ENCODE peak calls at places on chromosomes 13 and 19, in nine cellular contexts. F, L, R, W, C, B, Q, S and N are unnamed samples.

GRCh38 chr13:28356506-28357064 is 138.3 kb downstream of the FLT1 start:
- DNase-seq in F (no peak), L (no peak), R (no peak), W (no peak), C (no peak), B (no peak), Q (no peak), S (no peak), N (no peak)

GRCh38 chr13:94674609-94675348 is 37.6 kb downstream of the SOX21 start:
- DNase-seq in F (peak), L (peak), R (no peak), W (peak), C (no peak), B (peak), Q (peak), S (no peak), N (peak)

GRCh38 chr13:43608400-43609137 is 178.2 kb downstream of the ENOX1 start:
- DNase-seq in F (no peak), L (no peak), R (no peak), W (no peak), C (no peak), B (no peak), Q (no peak), S (no peak), N (no peak)

GRCh38 chr13:79432992-79433391 is 26.9 kb upstream of the RBM26 start:
- DNase-seq in F (no peak), L (no peak), R (peak), W (no peak), C (no peak), B (no peak), Q (no peak), S (no peak), N (no peak)

GRCh38 chr13:108561152-108561551 is 68.3 kb upstream of the MYO16 start:
- DNase-seq in F (no peak), L (no peak), R (no peak), W (no peak), C (no peak), B (peak), Q (no peak), S (no peak), N (no peak)

GRCh38 chr19:45497791-45498190 is 452 bp upstream of the PPM1N start:
- DNase-seq in F (peak), L (no peak), R (no peak), W (no peak), C (no peak), B (no peak), Q (no peak), S (no peak), N (no peak)

GRCh38 chr19:13797058-13797440 is 1.8 kb downstream of the ZSWIM4 start:
- DNase-seq in F (no peak), L (no peak), R (no peak), W (no peak), C (no peak), B (no peak), Q (no peak), S (no peak), N (no peak)

GRCh38 chr19:6632002-6632621 is 37.8 kb downstream of the TNFSF14 start:
- DNase-seq in F (peak), L (peak), R (no peak), W (peak), C (no peak), B (peak), Q (peak), S (no peak), N (peak)

GRCh38 chr19:11680689-11681302 is 58.0 kb downstream of the ZNF823 start:
- DNase-seq in F (no peak), L (no peak), R (no peak), W (no peak), C (no peak), B (no peak), Q (no peak), S (no peak), N (no peak)

GRCh38 chr19:58569943-58570670 is 3.0 kb downstream of the MZF1 start:
- DNase-seq in F (no peak), L (no peak), R (no peak), W (no peak), C (peak), B (peak), Q (peak), S (peak), N (peak)

GRCh38 chr13:46831588-46832194 is 34.7 kb upstream of the ESD start:
- DNase-seq in F (peak), L (peak), R (no peak), W (peak), C (no peak), B (peak), Q (peak), S (no peak), N (no peak)

GRCh38 chr13:22594041-22594440 is 586.7 kb upstream of the SGCG start:
- DNase-seq in F (no peak), L (no peak), R (no peak), W (no peak), C (no peak), B (no peak), Q (no peak), S (no peak), N (no peak)

GRCh38 chr19:40740747-40741146 is 9.5 kb downstream of the ACTMAP start:
- DNase-seq in F (no peak), L (peak), R (no peak), W (no peak), C (no peak), B (no peak), Q (no peak), S (no peak), N (no peak)

GRCh38 chr19:29843180-29844051 is 31.6 kb downstream of the CCNE1 start:
- DNase-seq in F (peak), L (peak), R (no peak), W (peak), C (peak), B (no peak), Q (peak), S (no peak), N (peak)

GRCh38 chr13:29918845-29919244 is 68.4 kb upstream of the UBL3 start:
- DNase-seq in F (no peak), L (peak), R (no peak), W (peak), C (no peak), B (peak), Q (no peak), S (peak), N (peak)

GRCh38 chr13:21979156-21979819 is 308.4 kb downstream of the FGF9 start:
- DNase-seq in F (no peak), L (peak), R (peak), W (no peak), C (no peak), B (no peak), Q (no peak), S (no peak), N (no peak)

GRCh38 chr19:46974181-46974580 is 45.5 kb upstream of the NPAS1 start:
- DNase-seq in F (no peak), L (no peak), R (no peak), W (no peak), C (no peak), B (no peak), Q (no peak), S (no peak), N (no peak)

GRCh38 chr19:41327499-41328156 is 17.7 kb downstream of the CCDC97 start:
- DNase-seq in F (no peak), L (peak), R (peak), W (no peak), C (peak), B (peak), Q (peak), S (peak), N (peak)

GRCh38 chr13:80329250-80329649 is 11.7 kb downstream of the SPRY2 start:
- DNase-seq in F (no peak), L (no peak), R (no peak), W (no peak), C (no peak), B (no peak), Q (no peak), S (no peak), N (no peak)

GRCh38 chr19:15508035-15508710 is at the start of gene CYP4F22:
- DNase-seq in F (no peak), L (no peak), R (peak), W (no peak), C (no peak), B (no peak), Q (no peak), S (no peak), N (no peak)

GRCh38 chr13:46106839-46107371 is 2.1 kb upstream of the CPB2 start:
- DNase-seq in F (no peak), L (no peak), R (no peak), W (no peak), C (no peak), B (no peak), Q (no peak), S (no peak), N (no peak)

GRCh38 chr13:48318014-48318713 is 14.6 kb downstream of the RB1 start:
- DNase-seq in F (no peak), L (no peak), R (peak), W (no peak), C (no peak), B (peak), Q (no peak), S (no peak), N (peak)

GRCh38 chr13:20017365-20017711 is 58.8 kb downstream of the ZMYM2 start:
- DNase-seq in F (no peak), L (no peak), R (no peak), W (no peak), C (no peak), B (no peak), Q (no peak), S (no peak), N (no peak)

GRCh38 chr19:14450168-14450874 is 17.2 kb downstream of the PKN1 start:
- DNase-seq in F (no peak), L (peak), R (peak), W (peak), C (peak), B (no peak), Q (no peak), S (no peak), N (no peak)

GRCh38 chr13:42022796-42023493 is 25.5 kb upstream of the DGKH start:
- DNase-seq in F (no peak), L (no peak), R (no peak), W (no peak), C (no peak), B (no peak), Q (no peak), S (no peak), N (no peak)

GRCh38 chr19:12733369-12733896 is 1.1 kb downstream of the TRIR start:
- DNase-seq in F (no peak), L (peak), R (no peak), W (no peak), C (no peak), B (no peak), Q (no peak), S (no peak), N (peak)

GRCh38 chr19:44512326-44513298 is 12.3 kb upstream of the ZNF180 start:
- DNase-seq in F (peak), L (peak), R (no peak), W (peak), C (no peak), B (no peak), Q (peak), S (no peak), N (no peak)

GRCh38 chr19:52307275-52307674 is 10.3 kb downstream of the ZNF480 start:
- DNase-seq in F (no peak), L (peak), R (no peak), W (peak), C (no peak), B (no peak), Q (no peak), S (no peak), N (no peak)

GRCh38 chr13:106163426-106163825 is 372.0 kb downstream of the EFNB2 start:
- DNase-seq in F (no peak), L (no peak), R (no peak), W (no peak), C (no peak), B (no peak), Q (peak), S (no peak), N (no peak)

GRCh38 chr19:55273978-55274707 is 5.8 kb downstream of the HSPBP1 start:
- DNase-seq in F (no peak), L (no peak), R (peak), W (no peak), C (no peak), B (no peak), Q (no peak), S (no peak), N (no peak)

GRCh38 chr19:7145494-7145893 is 76.0 kb downstream of the ZNF557 start:
- DNase-seq in F (no peak), L (no peak), R (no peak), W (no peak), C (no peak), B (no peak), Q (peak), S (no peak), N (no peak)

GRCh38 chr13:76463314-76463713 is 422.9 kb downstream of the KCTD12 start:
- DNase-seq in F (no peak), L (no peak), R (no peak), W (no peak), C (no peak), B (no peak), Q (no peak), S (no peak), N (no peak)

GRCh38 chr13:89783221-89783755 is 1564.2 kb upstream of the MIR17HG start:
- DNase-seq in F (no peak), L (no peak), R (peak), W (no peak), C (no peak), B (no peak), Q (no peak), S (no peak), N (no peak)

GRCh38 chr19:604355-604754 is 14.7 kb downstream of the HCN2 start:
- DNase-seq in F (no peak), L (peak), R (no peak), W (no peak), C (no peak), B (no peak), Q (no peak), S (no peak), N (no peak)

GRCh38 chr13:99916366-99917103 is 55.0 kb downstream of the ZIC5 start:
- DNase-seq in F (peak), L (peak), R (no peak), W (peak), C (no peak), B (peak), Q (no peak), S (no peak), N (no peak)

GRCh38 chr19:2787115-2787514 is 1.8 kb downstream of the THOP1 start:
- DNase-seq in F (no peak), L (no peak), R (no peak), W (no peak), C (no peak), B (no peak), Q (no peak), S (no peak), N (no peak)

GRCh38 chr13:39215971-39216370 is 177.7 kb downstream of the NHLRC3 start:
- DNase-seq in F (no peak), L (no peak), R (no peak), W (no peak), C (no peak), B (no peak), Q (no peak), S (no peak), N (no peak)

GRCh38 chr13:39210961-39211534 is 172.8 kb downstream of the NHLRC3 start:
- DNase-seq in F (no peak), L (peak), R (no peak), W (peak), C (no peak), B (no peak), Q (no peak), S (no peak), N (no peak)

DNA sequence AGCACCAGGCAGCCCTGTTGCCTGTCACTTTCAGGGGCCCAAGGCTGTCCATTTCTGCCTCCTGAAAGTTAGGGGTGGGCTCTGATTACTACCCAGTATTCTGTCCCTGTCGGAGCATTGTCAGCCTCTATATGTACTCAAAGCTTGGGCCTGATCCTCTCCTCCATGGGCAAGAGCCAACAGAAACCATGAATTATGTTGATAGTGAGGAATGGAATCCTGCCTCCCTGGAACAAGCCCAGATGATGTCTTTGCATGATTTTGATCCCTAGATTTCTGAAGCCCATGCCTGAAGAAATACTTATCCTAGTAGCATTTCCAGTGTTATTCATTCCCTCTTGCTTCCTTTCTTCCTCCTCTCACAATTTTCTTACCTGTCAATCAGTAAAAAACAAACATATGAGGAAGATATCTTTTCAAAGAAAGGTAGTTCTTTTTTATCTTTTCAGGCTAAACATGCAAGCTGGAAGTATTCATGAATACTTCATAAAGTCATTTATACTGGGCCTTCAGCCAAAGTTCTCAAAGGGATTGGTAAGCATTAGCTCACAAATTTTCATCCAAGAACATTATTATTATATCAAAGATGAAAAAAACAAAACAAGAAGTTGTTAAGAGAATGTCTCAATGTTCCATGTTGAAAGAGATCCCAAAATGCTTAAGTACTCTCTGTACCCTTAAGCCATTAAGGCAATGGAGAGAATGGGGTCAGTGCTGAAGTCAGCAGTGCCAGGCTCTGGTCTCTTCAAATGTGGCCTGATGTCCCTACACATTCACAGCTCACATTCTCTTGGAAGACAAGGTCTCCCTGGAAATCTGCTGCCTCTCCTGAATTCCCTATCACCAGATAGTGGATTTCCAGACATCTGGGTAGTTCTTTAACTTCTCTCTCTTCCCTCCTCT is 171.7 kb downstream of the NHLRC3 start:
- DNase-seq in F (no peak), L (peak), R (no peak), W (no peak), C (no peak), B (no peak), Q (no peak), S (no peak), N (no peak)
- H3K27ac ChIP-seq in F (no peak), L (no peak), R (peak), W (no peak), C (peak), B (no peak), Q (no peak), S (no peak), N (no peak)

DNA sequence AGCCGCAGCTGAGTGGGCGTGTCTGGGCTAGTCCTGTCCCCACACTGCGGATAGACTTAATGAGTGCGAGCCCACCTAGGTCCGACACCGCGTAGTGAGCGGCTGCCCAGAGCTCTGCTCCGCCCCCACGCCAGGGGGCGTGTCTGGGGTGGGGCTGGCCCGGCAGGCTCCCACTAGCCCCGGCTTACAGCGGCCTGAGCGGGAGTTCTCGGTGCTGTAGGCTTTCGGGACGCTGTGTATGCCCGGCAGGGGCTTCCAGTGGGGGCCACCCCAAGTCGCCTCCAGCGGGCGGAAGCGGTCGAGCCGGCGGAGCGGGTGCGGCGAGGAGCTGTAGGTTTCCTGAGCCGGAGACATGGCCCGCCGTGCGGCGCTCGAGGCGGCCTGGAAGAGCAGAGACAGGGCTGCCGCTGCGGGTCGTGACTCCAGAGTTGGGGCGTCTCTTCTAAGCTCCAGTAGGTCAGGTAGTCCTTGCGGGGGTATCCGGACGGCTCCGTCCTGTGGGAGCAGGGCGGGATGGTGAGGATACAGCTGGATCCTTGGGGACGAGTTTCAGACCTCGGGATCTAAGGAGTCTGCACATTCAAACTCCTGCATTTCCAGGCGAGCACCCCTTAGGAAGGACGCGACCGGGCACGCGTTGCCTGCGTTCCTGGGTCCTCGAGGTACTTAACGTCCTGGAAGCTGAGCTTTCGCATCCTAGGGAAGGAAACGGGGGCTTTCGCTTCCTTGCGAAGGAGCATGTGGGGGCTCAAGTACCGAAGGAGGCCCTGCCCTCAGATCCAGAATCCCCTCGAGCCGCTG is 1.2 kb downstream of the CGB7 start:
- DNase-seq in F (peak), L (peak), R (peak), W (peak), C (peak), B (peak), Q (peak), S (no peak), N (peak)
- H3K4me3 ChIP-seq in F (peak), L (peak), R (peak), W (peak), C (peak), B (peak), Q (peak), S (peak), N (peak)

DNA sequence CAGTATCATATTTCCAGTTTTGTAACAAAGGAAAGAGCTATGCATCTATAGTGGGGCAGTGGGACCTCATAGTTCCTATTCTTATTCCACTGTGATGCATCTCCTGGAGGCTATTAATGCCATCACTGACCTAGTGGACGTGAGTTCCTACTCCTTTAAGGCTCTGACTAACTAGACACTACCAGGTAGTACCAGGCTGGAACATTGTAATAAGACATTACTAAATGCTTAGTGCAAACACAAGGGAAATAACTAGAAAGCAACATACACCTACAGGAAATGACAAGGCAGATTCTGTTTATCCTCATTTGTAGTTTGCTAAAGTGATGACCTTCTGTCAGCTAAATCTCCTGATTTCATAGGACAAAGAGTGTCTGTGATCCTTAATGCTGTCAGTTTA is 192.5 kb downstream of the POSTN start:
- DNase-seq in F (no peak), L (no peak), R (no peak), W (no peak), C (no peak), B (no peak), Q (no peak), S (no peak), N (no peak)
- H3K27ac ChIP-seq in F (no peak), L (no peak), R (no peak), W (no peak), C (no peak), B (no peak), Q (no peak), S (no peak), N (no peak)

GRCh38 chr19:9914315-9915207 is 21.8 kb downstream of the OLFM2 start:
- DNase-seq in F (peak), L (peak), R (peak), W (peak), C (peak), B (peak), Q (peak), S (peak), N (peak)

GRCh38 chr19:9911524-9911923 is 24.8 kb downstream of the OLFM2 start:
- DNase-seq in F (no peak), L (no peak), R (no peak), W (no peak), C (no peak), B (no peak), Q (no peak), S (no peak), N (no peak)

GRCh38 chr19:9913237-9914000 is 22.9 kb downstream of the OLFM2 start:
- DNase-seq in F (peak), L (peak), R (peak), W (no peak), C (no peak), B (peak), Q (no peak), S (no peak), N (no peak)

GRCh38 chr19:9912551-9913236 is 23.6 kb downstream of the OLFM2 start:
- DNase-seq in F (no peak), L (no peak), R (no peak), W (no peak), C (no peak), B (no peak), Q (no peak), S (no peak), N (no peak)

DNA sequence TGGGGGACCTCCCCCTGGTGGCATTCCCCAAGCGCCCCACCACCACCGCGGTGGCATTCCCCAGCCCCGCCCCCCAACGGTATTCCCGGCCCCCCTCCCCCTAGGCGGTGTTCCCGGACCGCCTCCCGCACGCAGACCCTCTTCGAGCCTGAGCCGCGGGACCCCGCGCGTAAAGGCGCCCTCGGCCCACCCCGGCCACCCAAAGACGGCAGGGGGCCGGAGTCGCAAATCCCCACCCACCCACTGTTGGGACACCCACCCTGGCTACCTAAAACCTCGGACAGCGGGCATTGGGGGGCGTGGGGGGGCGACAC is 22.4 kb downstream of the OLFM2 start:
- DNase-seq in F (no peak), L (no peak), R (no peak), W (no peak), C (no peak), B (no peak), Q (no peak), S (no peak), N (peak)
- H3K4me3 ChIP-seq in F (peak), L (peak), R (peak), W (peak), C (peak), B (peak), Q (peak), S (peak), N (peak)